ENCODE peak calls at places on chromosomes 5 and 9, in five cellular contexts. J, L, F, Y and I are unnamed samples.

GRCh38 chr5:102453716-102454115 is 45.1 kb downstream of the SLCO6A1 start:
- DNase-seq in F (no peak), L (no peak), J (no peak), Y (no peak), I (no peak)

GRCh38 chr5:115374057-115374775 is 77.8 kb upstream of the CCDC112 start:
- DNase-seq in L (no peak), J (no peak), F (no peak), Y (no peak), I (no peak)

GRCh38 chr5:25754895-25755294 is 1110.1 kb upstream of the CDH10 start:
- DNase-seq in L (no peak), Y (no peak), J (no peak), F (peak), I (no peak)

GRCh38 chr5:39424751-39425524 is at the start of gene DAB2:
- DNase-seq in F (peak), J (peak), Y (no peak), L (peak), I (peak)

GRCh38 chr5:154721476-154722058 is 33.6 kb upstream of the LARP1 start:
- DNase-seq in Y (no peak), L (no peak), F (no peak), J (no peak), I (no peak)

GRCh38 chr9:84373975-84374374 is 33.4 kb upstream of the SLC28A3 start:
- DNase-seq in J (no peak), Y (no peak), F (no peak), L (no peak), I (no peak)

GRCh38 chr5:141507387-141508091 is 18.7 kb downstream of the PCDHGC5 start:
- DNase-seq in J (no peak), F (no peak), Y (no peak), L (peak), I (no peak)

GRCh38 chr9:99008187-99008586 is 64.5 kb downstream of the COL15A1 start:
- DNase-seq in F (no peak), L (no peak), Y (no peak), J (no peak), I (no peak)

GRCh38 chr9:37678789-37679273 is 28.1 kb downstream of the FRMPD1 start:
- DNase-seq in Y (no peak), L (no peak), F (peak), J (no peak), I (no peak)

GRCh38 chr9:74973714-74974113 is 21.0 kb upstream of the C9orf40 start:
- DNase-seq in F (peak), L (no peak), Y (no peak), J (no peak), I (no peak)